ENCODE peak calls at places on chromosomes 2 and 18, in eight cellular contexts. One of them, this sample, is unnamed.

GRCh38 chr2:160063895-160064577 is 1.6 kb upstream of the PLA2R1 start:
- DNase-seq in natural killer cell treated with Interleukin-12 subunit alpha and Interleukin-12 subunit beta and Interleukin-15 and Interleukin-18, amount 100 ng/mL, for 72 hours: no peak
- DNase-seq in epithelial cell of prostate: no peak
- DNase-seq in progenitor cell of endocrine pancreas: no peak
- DNase-seq in CD8-positive, alpha-beta memory T cell: no peak
- DNase-seq in GM20000: no peak
- DNase-seq in transverse colon: no peak
- DNase-seq in ascending aorta: no peak
- DNase-seq in this sample: no peak

GRCh38 chr2:145273840-145274239 is 753.9 kb upstream of the ZEB2 start:
- DNase-seq in natural killer cell treated with Interleukin-12 subunit alpha and Interleukin-12 subunit beta and Interleukin-15 and Interleukin-18, amount 100 ng/mL, for 72 hours: no peak
- DNase-seq in CD8-positive, alpha-beta memory T cell: no peak
- DNase-seq in progenitor cell of endocrine pancreas: no peak
- DNase-seq in transverse colon: no peak
- DNase-seq in ascending aorta: no peak
- DNase-seq in GM20000: no peak
- DNase-seq in epithelial cell of prostate: no peak
- DNase-seq in this sample: no peak

GRCh38 chr2:217162533-217162932 is 302.7 kb upstream of the TNP1 start:
- DNase-seq in natural killer cell treated with Interleukin-12 subunit alpha and Interleukin-12 subunit beta and Interleukin-15 and Interleukin-18, amount 100 ng/mL, for 72 hours: peak; percentile 64
- DNase-seq in ascending aorta: no peak
- DNase-seq in transverse colon: no peak
- DNase-seq in GM20000: peak; percentile 15
- DNase-seq in CD8-positive, alpha-beta memory T cell: no peak
- DNase-seq in progenitor cell of endocrine pancreas: no peak
- DNase-seq in epithelial cell of prostate: peak; percentile 70
- DNase-seq in this sample: no peak

GRCh38 chr18:80148316-80149199 is 39.5 kb downstream of the ADNP2 start:
- DNase-seq in transverse colon: no peak
- DNase-seq in GM20000: no peak
- DNase-seq in natural killer cell treated with Interleukin-12 subunit alpha and Interleukin-12 subunit beta and Interleukin-15 and Interleukin-18, amount 100 ng/mL, for 72 hours: no peak
- DNase-seq in ascending aorta: no peak
- DNase-seq in epithelial cell of prostate: no peak
- DNase-seq in progenitor cell of endocrine pancreas: no peak
- DNase-seq in CD8-positive, alpha-beta memory T cell: no peak
- DNase-seq in this sample: no peak

GRCh38 chr2:6730003-6730402 is 135.7 kb downstream of the CMPK2 start:
- DNase-seq in CD8-positive, alpha-beta memory T cell: no peak
- DNase-seq in ascending aorta: no peak
- DNase-seq in natural killer cell treated with Interleukin-12 subunit alpha and Interleukin-12 subunit beta and Interleukin-15 and Interleukin-18, amount 100 ng/mL, for 72 hours: no peak
- DNase-seq in transverse colon: no peak
- DNase-seq in progenitor cell of endocrine pancreas: no peak
- DNase-seq in GM20000: no peak
- DNase-seq in epithelial cell of prostate: peak; percentile 18
- DNase-seq in this sample: no peak

GRCh38 chr18:73446502-73446901 is 578.7 kb upstream of the NETO1 start:
- DNase-seq in CD8-positive, alpha-beta memory T cell: no peak
- DNase-seq in transverse colon: no peak
- DNase-seq in epithelial cell of prostate: no peak
- DNase-seq in GM20000: no peak
- DNase-seq in natural killer cell treated with Interleukin-12 subunit alpha and Interleukin-12 subunit beta and Interleukin-15 and Interleukin-18, amount 100 ng/mL, for 72 hours: no peak
- DNase-seq in progenitor cell of endocrine pancreas: no peak
- DNase-seq in ascending aorta: no peak
- DNase-seq in this sample: no peak

GRCh38 chr2:74384051-74384450 is 3.9 kb upstream of the DCTN1 start:
- DNase-seq in GM20000: no peak
- DNase-seq in CD8-positive, alpha-beta memory T cell: no peak
- DNase-seq in ascending aorta: peak; percentile 35
- DNase-seq in epithelial cell of prostate: no peak
- DNase-seq in transverse colon: no peak
- DNase-seq in natural killer cell treated with Interleukin-12 subunit alpha and Interleukin-12 subunit beta and Interleukin-15 and Interleukin-18, amount 100 ng/mL, for 72 hours: no peak
- DNase-seq in progenitor cell of endocrine pancreas: no peak
- DNase-seq in this sample: no peak

GRCh38 chr2:27779417-27780055 is 8.0 kb downstream of the MRPL33 start:
- DNase-seq in GM20000: no peak
- DNase-seq in progenitor cell of endocrine pancreas: no peak
- DNase-seq in CD8-positive, alpha-beta memory T cell: no peak
- DNase-seq in transverse colon: no peak
- DNase-seq in natural killer cell treated with Interleukin-12 subunit alpha and Interleukin-12 subunit beta and Interleukin-15 and Interleukin-18, amount 100 ng/mL, for 72 hours: no peak
- DNase-seq in ascending aorta: peak; percentile 37
- DNase-seq in epithelial cell of prostate: no peak
- DNase-seq in this sample: no peak

GRCh38 chr18:2104620-2105462 is 466.5 kb downstream of the METTL4 start:
- DNase-seq in GM20000: peak; percentile 61
- DNase-seq in progenitor cell of endocrine pancreas: no peak
- DNase-seq in CD8-positive, alpha-beta memory T cell: peak; percentile 8
- DNase-seq in transverse colon: peak; percentile 42
- DNase-seq in ascending aorta: no peak
- DNase-seq in natural killer cell treated with Interleukin-12 subunit alpha and Interleukin-12 subunit beta and Interleukin-15 and Interleukin-18, amount 100 ng/mL, for 72 hours: no peak
- DNase-seq in epithelial cell of prostate: no peak
- DNase-seq in this sample: peak; percentile 60

GRCh38 chr2:10634495-10634894 is 55.3 kb downstream of the NOL10 start:
- DNase-seq in natural killer cell treated with Interleukin-12 subunit alpha and Interleukin-12 subunit beta and Interleukin-15 and Interleukin-18, amount 100 ng/mL, for 72 hours: no peak
- DNase-seq in progenitor cell of endocrine pancreas: no peak
- DNase-seq in CD8-positive, alpha-beta memory T cell: no peak
- DNase-seq in ascending aorta: no peak
- DNase-seq in transverse colon: no peak
- DNase-seq in GM20000: no peak
- DNase-seq in epithelial cell of prostate: no peak
- DNase-seq in this sample: no peak

GRCh38 chr2:121173112-121173511 is 111.9 kb downstream of the TFCP2L1 start:
- DNase-seq in ascending aorta: no peak
- DNase-seq in natural killer cell treated with Interleukin-12 subunit alpha and Interleukin-12 subunit beta and Interleukin-15 and Interleukin-18, amount 100 ng/mL, for 72 hours: no peak
- DNase-seq in GM20000: no peak
- DNase-seq in progenitor cell of endocrine pancreas: no peak
- DNase-seq in transverse colon: no peak
- DNase-seq in epithelial cell of prostate: peak; percentile 60
- DNase-seq in CD8-positive, alpha-beta memory T cell: no peak
- DNase-seq in this sample: no peak

This sample was measured in Peyer's patch.